ENCODE peak calls at places on chromosomes 1 and 21, in six cellular contexts. One of them, this sample, is unnamed.

GRCh38 chr1:180190091-180190490 is 35.4 kb downstream of the QSOX1 start:
- DNase-seq in HCT116: no peak
- DNase-seq in HepG2: no peak
- DNase-seq in GM12878: no peak
- DNase-seq in K562: no peak
- DNase-seq in A549: no peak
- DNase-seq in this sample: no peak

GRCh38 chr1:195733826-195734225 is 874.4 kb downstream of the KCNT2 start:
- DNase-seq in HCT116: peak; percentile 21
- DNase-seq in GM12878: no peak
- DNase-seq in HepG2: peak; percentile 8
- DNase-seq in A549: no peak
- DNase-seq in K562: no peak
- DNase-seq in this sample: peak; percentile 32

GRCh38 chr1:210123924-210124589 is 108.5 kb upstream of the SERTAD4 start:
- DNase-seq in K562: no peak
- DNase-seq in A549: peak; percentile 39
- DNase-seq in GM12878: no peak
- DNase-seq in HepG2: no peak
- DNase-seq in HCT116: no peak
- DNase-seq in this sample: no peak

GRCh38 chr1:243943671-243944428 is 93.8 kb upstream of the AKT3 start:
- DNase-seq in K562: no peak
- DNase-seq in GM12878: no peak
- DNase-seq in HCT116: no peak
- DNase-seq in HepG2: no peak
- DNase-seq in A549: peak; percentile 78
- DNase-seq in this sample: no peak

GRCh38 chr1:93081716-93082115 is 2.6 kb downstream of the MTF2 start:
- DNase-seq in GM12878: no peak
- DNase-seq in A549: no peak
- DNase-seq in K562: no peak
- DNase-seq in HCT116: no peak
- DNase-seq in HepG2: no peak
- DNase-seq in this sample: peak; percentile 41

GRCh38 chr1:167110586-167110985 is 16.7 kb downstream of the STYXL2 start:
- DNase-seq in GM12878: peak; percentile 55
- DNase-seq in K562: no peak
- DNase-seq in HepG2: no peak
- DNase-seq in A549: no peak
- DNase-seq in HCT116: no peak
- DNase-seq in this sample: peak; percentile 17

GRCh38 chr1:3283849-3284248 is 170.6 kb upstream of the ARHGEF16 start:
- DNase-seq in GM12878: no peak
- DNase-seq in HCT116: no peak
- DNase-seq in K562: peak; percentile 70
- DNase-seq in A549: peak; percentile 27
- DNase-seq in HepG2: peak; percentile 10
- DNase-seq in this sample: peak; percentile 26

GRCh38 chr1:155033524-155033923 is at the start of the genes DCST1 and DCST2:
- DNase-seq in A549: no peak
- DNase-seq in K562: no peak
- DNase-seq in HCT116: no peak
- DNase-seq in GM12878: no peak
- DNase-seq in HepG2: no peak
- DNase-seq in this sample: no peak

GRCh38 chr1:209335090-209335692 is 248.3 kb upstream of the CAMK1G start:
- DNase-seq in HCT116: peak; percentile 28
- DNase-seq in GM12878: no peak
- DNase-seq in K562: peak; percentile 65
- DNase-seq in HepG2: peak; percentile 3
- DNase-seq in A549: peak; percentile 38
- DNase-seq in this sample: peak; percentile 15

GRCh38 chr1:151815716-151816327 is 10.6 kb upstream of the LINGO4 start:
- DNase-seq in GM12878: no peak
- DNase-seq in A549: no peak
- DNase-seq in K562: no peak
- DNase-seq in HepG2: no peak
- DNase-seq in HCT116: no peak
- DNase-seq in this sample: no peak

GRCh38 chr1:114234408-114235119 is 80.9 kb upstream of the SYT6 start:
- DNase-seq in HepG2: no peak
- DNase-seq in GM12878: peak; percentile 9
- DNase-seq in HCT116: no peak
- DNase-seq in A549: no peak
- DNase-seq in K562: no peak
- DNase-seq in this sample: peak; percentile 69

GRCh38 chr1:170692866-170693575 is 29.1 kb downstream of the PRRX1 start:
- DNase-seq in HCT116: no peak
- DNase-seq in GM12878: no peak
- DNase-seq in A549: no peak
- DNase-seq in K562: no peak
- DNase-seq in HepG2: no peak
- DNase-seq in this sample: peak; percentile 18

GRCh38 chr1:20343149-20343936 is 52.7 kb downstream of the VWA5B1 start:
- DNase-seq in HepG2: no peak
- DNase-seq in GM12878: no peak
- DNase-seq in A549: no peak
- DNase-seq in HCT116: no peak
- DNase-seq in K562: peak; percentile 98
- DNase-seq in this sample: no peak

GRCh38 chr1:41238311-41239094 is 3.6 kb downstream of the SCMH1 start:
- DNase-seq in HCT116: no peak
- DNase-seq in GM12878: no peak
- DNase-seq in K562: peak; percentile 65
- DNase-seq in HepG2: peak; percentile 77
- DNase-seq in A549: no peak
- DNase-seq in this sample: no peak

GRCh38 chr1:38833146-38833545 is 26.4 kb downstream of the RRAGC start:
- DNase-seq in A549: no peak
- DNase-seq in HCT116: no peak
- DNase-seq in HepG2: no peak
- DNase-seq in K562: no peak
- DNase-seq in GM12878: no peak
- DNase-seq in this sample: no peak

GRCh38 chr1:29688477-29689365 is 452.4 kb downstream of the PTPRU start:
- DNase-seq in HCT116: no peak
- DNase-seq in A549: no peak
- DNase-seq in K562: peak; percentile 39
- DNase-seq in GM12878: no peak
- DNase-seq in HepG2: no peak
- DNase-seq in this sample: no peak

GRCh38 chr1:5525597-5526384 is 466.4 kb downstream of the NPHP4 start:
- DNase-seq in HepG2: no peak
- DNase-seq in K562: peak; percentile 3
- DNase-seq in HCT116: no peak
- DNase-seq in GM12878: no peak
- DNase-seq in A549: no peak
- DNase-seq in this sample: no peak

GRCh38 chr1:155003766-155004351 is 1.3 kb downstream of the ZBTB7B start:
- DNase-seq in K562: peak; percentile 62
- DNase-seq in A549: no peak
- DNase-seq in HCT116: no peak
- DNase-seq in GM12878: no peak
- DNase-seq in HepG2: peak; percentile 70
- DNase-seq in this sample: peak; percentile 80

GRCh38 chr21:36994501-36995189 is 11.9 kb upstream of the RIPPLY3 start:
- DNase-seq in GM12878: no peak
- DNase-seq in A549: no peak
- DNase-seq in K562: no peak
- DNase-seq in HCT116: no peak
- DNase-seq in HepG2: no peak
- DNase-seq in this sample: no peak

GRCh38 chr1:117613249-117613968 is 7.6 kb downstream of the TENT5C start:
- DNase-seq in HCT116: no peak
- DNase-seq in GM12878: no peak
- DNase-seq in HepG2: no peak
- DNase-seq in A549: no peak
- DNase-seq in K562: peak; percentile 67
- DNase-seq in this sample: peak; percentile 64

GRCh38 chr1:193176113-193176512 is 10.3 kb downstream of the B3GALT2 start:
- DNase-seq in A549: no peak
- DNase-seq in GM12878: no peak
- DNase-seq in K562: no peak
- DNase-seq in HepG2: no peak
- DNase-seq in HCT116: no peak
- DNase-seq in this sample: no peak

GRCh38 chr1:8274396-8274795 is 43.5 kb upstream of the SLC45A1 start:
- DNase-seq in K562: no peak
- DNase-seq in GM12878: no peak
- DNase-seq in HCT116: no peak
- DNase-seq in HepG2: no peak
- DNase-seq in A549: no peak
- DNase-seq in this sample: no peak

GRCh38 chr1:233461847-233462246 is 134.3 kb downstream of the MAP3K21 start:
- DNase-seq in K562: no peak
- DNase-seq in HCT116: no peak
- DNase-seq in HepG2: no peak
- DNase-seq in A549: no peak
- DNase-seq in GM12878: no peak
- DNase-seq in this sample: no peak
- TF ChIP-seq POLR2A in K562: no peak
- TF ChIP-seq POLR2A in HCT116: no peak
- TF ChIP-seq POLR2A in HepG2: no peak
- TF ChIP-seq POLR2A in A549: no peak
- TF ChIP-seq POLR2A in GM12878: no peak
- TF ChIP-seq POLR2A in this sample: no peak

GRCh38 chr1:61842863-61843514 is 100.7 kb downstream of the PATJ start:
- DNase-seq in K562: no peak
- DNase-seq in HCT116: no peak
- DNase-seq in HepG2: no peak
- DNase-seq in A549: no peak
- DNase-seq in GM12878: no peak
- DNase-seq in this sample: no peak
- TF ChIP-seq MAX in K562: no peak
- TF ChIP-seq MAX in HCT116: no peak
- TF ChIP-seq MAX in HepG2: no peak
- TF ChIP-seq MAX in A549: no peak
- TF ChIP-seq MAX in GM12878: no peak
- TF ChIP-seq MAX in this sample: no peak

GRCh38 chr21:18170221-18170620 is 74.4 kb upstream of the CHODL start:
- DNase-seq in HepG2: no peak
- DNase-seq in HCT116: no peak
- DNase-seq in A549: no peak
- DNase-seq in GM12878: no peak
- DNase-seq in K562: no peak
- DNase-seq in this sample: no peak

GRCh38 chr21:18168108-18168507 is 76.5 kb upstream of the CHODL start:
- DNase-seq in HepG2: no peak
- DNase-seq in K562: no peak
- DNase-seq in GM12878: no peak
- DNase-seq in HCT116: no peak
- DNase-seq in A549: no peak
- DNase-seq in this sample: no peak

GRCh38 chr21:18164483-18164882 is 80.2 kb upstream of the CHODL start:
- DNase-seq in GM12878: no peak
- DNase-seq in HepG2: no peak
- DNase-seq in A549: no peak
- DNase-seq in K562: no peak
- DNase-seq in HCT116: no peak
- DNase-seq in this sample: no peak

GRCh38 chr21:18161841-18162240 is 82.8 kb upstream of the CHODL start:
- DNase-seq in K562: no peak
- DNase-seq in HepG2: no peak
- DNase-seq in HCT116: no peak
- DNase-seq in GM12878: no peak
- DNase-seq in A549: no peak
- DNase-seq in this sample: no peak

DNA sequence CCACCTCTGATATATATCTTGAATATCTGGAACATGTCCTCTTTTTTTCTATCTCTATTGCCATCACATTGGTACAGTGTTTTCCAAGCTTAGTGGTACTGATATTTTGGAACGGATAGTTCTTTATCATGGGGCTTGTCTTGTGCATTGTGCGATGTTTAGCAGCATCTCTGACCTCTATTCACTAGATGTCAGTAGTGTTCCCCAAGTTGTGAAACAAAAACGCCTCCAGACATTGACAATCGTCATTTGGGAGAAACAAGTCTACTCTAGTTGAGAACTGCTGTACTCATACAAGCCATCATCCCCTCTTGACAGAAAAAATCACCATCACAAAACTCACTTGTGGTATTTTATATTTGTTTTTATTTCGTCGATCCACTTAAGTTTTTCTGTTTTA is 79.7 kb upstream of the CHODL start:
- DNase-seq in K562: no peak
- DNase-seq in GM12878: no peak
- DNase-seq in A549: no peak
- DNase-seq in HCT116: no peak
- DNase-seq in HepG2: no peak
- DNase-seq in this sample: peak; percentile 9
- TF ChIP-seq CTCF in K562: no peak
- TF ChIP-seq CTCF in GM12878: no peak
- TF ChIP-seq CTCF in A549: no peak
- TF ChIP-seq CTCF in HCT116: no peak
- TF ChIP-seq CTCF in HepG2: no peak
- TF ChIP-seq CTCF in this sample: peak; percentile 4

GRCh38 chr1:31152181-31152768 is 86.8 kb upstream of the PUM1 start:
- DNase-seq in HepG2: peak; percentile 39
- DNase-seq in K562: no peak
- DNase-seq in GM12878: no peak
- DNase-seq in HCT116: no peak
- DNase-seq in A549: no peak
- DNase-seq in this sample: peak; percentile 77

GRCh38 chr1:31155216-31155806 is 84.4 kb downstream of the NKAIN1 start:
- DNase-seq in HepG2: peak; percentile 65
- DNase-seq in HCT116: no peak
- DNase-seq in A549: peak; percentile 43
- DNase-seq in K562: peak; percentile 94
- DNase-seq in GM12878: no peak
- DNase-seq in this sample: peak; percentile 88

GRCh38 chr1:31153423-31153822 is 86.3 kb downstream of the NKAIN1 start:
- DNase-seq in A549: no peak
- DNase-seq in HCT116: no peak
- DNase-seq in HepG2: no peak
- DNase-seq in GM12878: no peak
- DNase-seq in K562: no peak
- DNase-seq in this sample: no peak

GRCh38 chr1:31154000-31154631 is 85.6 kb downstream of the NKAIN1 start:
- DNase-seq in GM12878: no peak
- DNase-seq in K562: peak; percentile 13
- DNase-seq in A549: no peak
- DNase-seq in HCT116: no peak
- DNase-seq in HepG2: no peak
- DNase-seq in this sample: no peak

DNA sequence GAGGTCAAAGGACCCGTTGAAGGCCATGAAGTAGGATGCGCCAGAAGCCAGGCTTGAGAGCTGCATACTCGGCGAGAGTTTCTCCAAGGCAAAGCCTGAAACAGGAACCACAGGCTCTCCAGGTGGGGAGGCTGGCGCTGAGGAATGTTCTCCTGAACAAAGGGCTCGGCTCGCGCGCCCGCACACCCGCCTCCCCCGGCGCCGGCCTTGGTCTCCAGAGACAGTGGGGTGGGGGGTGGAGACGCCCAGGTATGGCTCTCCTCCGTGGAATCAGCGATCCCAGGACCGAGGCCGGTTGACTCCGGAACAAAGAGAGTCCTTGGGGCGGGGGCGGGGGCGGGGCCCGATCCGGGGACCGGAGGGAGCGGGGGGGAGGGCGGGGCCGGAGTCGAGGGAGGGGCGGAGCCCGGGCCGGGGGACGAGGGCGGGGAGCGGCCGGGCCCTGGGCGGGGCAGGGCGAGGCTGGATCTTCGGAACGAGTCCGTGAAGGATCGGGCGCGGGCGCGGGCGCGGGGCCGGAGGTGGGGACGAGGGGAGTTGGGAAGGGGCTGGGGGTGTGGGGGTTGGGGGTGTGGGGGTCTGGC is 85.0 kb downstream of the NKAIN1 start:
- DNase-seq in K562: peak; percentile 99
- DNase-seq in HepG2: peak; percentile 87
- DNase-seq in A549: peak; percentile 48
- DNase-seq in HCT116: no peak
- DNase-seq in GM12878: no peak
- DNase-seq in this sample: peak; percentile 84
- TF ChIP-seq POLR2A in K562: peak; percentile 77
- TF ChIP-seq POLR2A in HepG2: peak; percentile 38
- TF ChIP-seq POLR2A in A549: peak; percentile 35
- TF ChIP-seq POLR2A in HCT116: no peak
- TF ChIP-seq POLR2A in GM12878: peak; percentile 58
- TF ChIP-seq POLR2A in this sample: peak; percentile 25

This sample was measured in NB4.